ENCODE peak calls at places on chromosomes 4 and X, in eight cellular contexts. D, Y, E, V, S, G, R and H are unnamed samples.

GRCh38 chr4:148998719-148999118 is 556.5 kb upstream of the NR3C2 start:
- DNase-seq in E (no peak), Y (no peak), D (no peak), G (no peak), V (no peak), R (no peak), S (no peak), H (no peak)

GRCh38 chr4:56086561-56086960 is 137.8 kb downstream of the CEP135 start:
- DNase-seq in E (no peak), V (no peak), R (no peak), D (no peak), Y (no peak), S (no peak), G (no peak), H (no peak)

GRCh38 chr4:102869569-102870227 is 906 bp downstream of the CISD2 start:
- DNase-seq in E (no peak), Y (no peak), R (no peak), D (peak), S (no peak), V (no peak), G (no peak), H (no peak)

GRCh38 chrX:37686348-37686736 is 751 bp downstream of the XK start:
- DNase-seq in D (no peak), R (no peak), E (no peak), V (no peak), S (no peak), G (no peak), Y (no peak), H (no peak)

GRCh38 chr4:141540643-141541042 is 95.7 kb upstream of the IL15 start:
- DNase-seq in G (no peak), E (no peak), Y (peak), R (no peak), V (no peak), D (no peak), S (no peak), H (no peak)

GRCh38 chr4:122150896-122151295 is 1.2 kb upstream of the BLTP1 start:
- DNase-seq in V (no peak), Y (no peak), R (no peak), D (no peak), S (no peak), E (no peak), G (no peak), H (no peak)

GRCh38 chrX:82676386-82676785 is 831.7 kb upstream of the POU3F4 start:
- DNase-seq in G (no peak), V (no peak), R (no peak), D (no peak), E (no peak), S (no peak), Y (no peak), H (no peak)

GRCh38 chr4:61540944-61541343 is 340.8 kb downstream of the ADGRL3 start:
- DNase-seq in R (no peak), S (no peak), G (peak), V (no peak), Y (no peak), D (no peak), E (no peak), H (no peak)

GRCh38 chr4:149897784-149898183 is 82.1 kb upstream of the IQCM start:
- DNase-seq in G (no peak), V (no peak), D (no peak), Y (peak), S (no peak), E (no peak), R (no peak), H (no peak)

GRCh38 chr4:118736867-118737266 is 51.7 kb downstream of the METTL14 start:
- DNase-seq in D (no peak), Y (no peak), S (no peak), E (no peak), G (no peak), R (no peak), V (no peak), H (no peak)

GRCh38 chr4:29708473-29708872 is 1011.7 kb upstream of the PCDH7 start:
- DNase-seq in G (no peak), R (no peak), S (no peak), Y (no peak), E (no peak), D (no peak), V (no peak), H (no peak)

GRCh38 chr4:20254517-20255250 is 3.0 kb downstream of the SLIT2 start:
- DNase-seq in Y (peak), V (peak), G (no peak), R (no peak), E (no peak), S (peak), D (peak), H (peak)

GRCh38 chr4:87069037-87069742 is 134.4 kb downstream of the AFF1 start:
- DNase-seq in G (no peak), E (no peak), V (no peak), S (no peak), D (no peak), Y (no peak), R (no peak), H (no peak)

GRCh38 chr4:169252339-169253086 is 18.2 kb downstream of the SH3RF1 start:
- DNase-seq in V (no peak), D (no peak), G (no peak), E (no peak), R (no peak), S (no peak), Y (peak), H (no peak)

GRCh38 chrX:14963447-14964236 is 90.4 kb downstream of the MOSPD2 start:
- DNase-seq in S (no peak), V (no peak), E (no peak), Y (peak), G (no peak), D (no peak), R (no peak), H (no peak)

GRCh38 chr4:138390286-138390685 is 148.1 kb upstream of the SLC7A11 start:
- DNase-seq in Y (no peak), D (no peak), R (no peak), G (no peak), V (no peak), E (no peak), S (no peak), H (peak)

GRCh38 chrX:12974217-12974796 is 603 bp upstream of the TMSB4X start:
- DNase-seq in R (no peak), E (peak), D (no peak), S (no peak), G (peak), V (peak), Y (peak), H (peak)

GRCh38 chrX:10325606-10326005 is 168.8 kb downstream of the CLCN4 start:
- DNase-seq in R (no peak), S (no peak), Y (peak), D (no peak), G (no peak), V (no peak), E (no peak), H (no peak)

GRCh38 chr4:16384496-16384895 is 158.2 kb upstream of the TAPT1 start:
- DNase-seq in R (no peak), G (no peak), S (no peak), Y (no peak), V (no peak), D (no peak), E (no peak), H (no peak)

GRCh38 chr4:14667624-14668295 is 334.5 kb upstream of the CPEB2 start:
- DNase-seq in G (no peak), R (no peak), D (no peak), V (no peak), S (no peak), E (no peak), Y (no peak), H (peak)

GRCh38 chrX:15973941-15974340 is 119.3 kb upstream of the AP1S2 start:
- DNase-seq in S (no peak), R (peak), V (no peak), G (no peak), Y (no peak), E (no peak), D (peak), H (peak)

DNA sequence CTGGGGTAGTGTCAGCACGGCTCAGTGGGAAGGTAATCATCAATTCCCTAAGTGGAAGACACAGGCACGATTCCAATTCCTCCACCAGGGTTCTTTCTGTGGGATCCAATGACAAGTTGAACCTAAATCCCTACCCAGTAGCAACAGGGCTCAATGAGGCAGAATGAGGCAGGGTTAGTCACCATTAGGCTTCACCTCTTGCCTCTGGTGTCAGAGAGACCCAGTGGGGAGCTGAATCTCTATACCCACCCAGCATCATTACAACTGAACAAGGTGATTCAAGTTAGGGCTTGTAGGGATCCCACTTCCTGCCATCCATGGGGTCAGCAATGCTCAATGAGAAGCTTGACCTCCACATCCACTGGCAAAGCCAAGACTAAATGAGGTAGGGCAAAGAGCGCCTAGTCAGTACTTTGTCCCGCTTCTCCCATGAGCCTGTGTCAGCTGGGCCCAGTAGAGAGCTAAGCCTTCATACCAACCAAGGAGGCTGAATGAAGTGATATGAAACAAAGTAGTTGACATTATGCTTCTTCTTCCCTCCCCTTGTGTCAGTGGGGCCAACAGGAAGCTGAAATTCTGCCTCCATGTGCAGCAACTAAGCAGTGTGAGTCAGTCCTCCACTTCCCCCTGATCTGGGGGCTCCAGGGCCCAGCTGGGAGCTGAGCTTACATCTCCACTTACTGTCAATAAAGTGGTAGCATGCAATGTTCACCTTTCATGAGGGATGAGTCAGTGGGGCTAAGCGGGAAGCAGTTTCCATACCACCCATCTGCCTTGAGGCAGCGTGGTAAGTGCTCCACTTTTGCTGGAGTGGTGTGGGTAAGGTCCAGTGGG is 36.4 kb upstream of the RBM41 start:
- DNase-seq in V (no peak), E (no peak), R (no peak), Y (no peak), S (no peak), D (no peak), G (no peak), H (no peak)
- TF ChIP-seq POLR2A in V (no peak), E (no peak), R (no peak), Y (no peak), S (no peak), D (no peak), G (no peak), H (no peak)

GRCh38 chr4:2943364-2944090 is 19.7 kb downstream of the NOP14 start:
- DNase-seq in Y (no peak), S (no peak), G (no peak), D (no peak), V (no peak), R (no peak), E (no peak), H (no peak)
- TF ChIP-seq POLR2A in Y (no peak), S (no peak), G (no peak), D (no peak), V (no peak), R (no peak), E (no peak), H (no peak)

GRCh38 chr4:53906786-53907185 is 157.6 kb downstream of the CHIC2 start:
- DNase-seq in E (no peak), S (no peak), R (no peak), V (no peak), D (no peak), G (no peak), Y (no peak), H (no peak)

GRCh38 chr4:53905935-53906377 is 158.4 kb downstream of the CHIC2 start:
- DNase-seq in V (peak), R (peak), Y (no peak), D (peak), S (no peak), G (peak), E (peak), H (peak)

GRCh38 chr4:53905281-53905934 is 159.0 kb downstream of the CHIC2 start:
- DNase-seq in G (no peak), R (no peak), Y (no peak), S (no peak), V (no peak), E (no peak), D (no peak), H (no peak)

GRCh38 chr4:53907772-53908171 is 156.6 kb downstream of the CHIC2 start:
- DNase-seq in D (no peak), G (no peak), R (no peak), E (no peak), S (no peak), Y (no peak), V (no peak), H (no peak)

GRCh38 chr4:53908661-53909078 is 155.7 kb downstream of the CHIC2 start:
- DNase-seq in E (peak), R (peak), D (peak), Y (peak), S (peak), G (peak), V (no peak), H (peak)
- TF ChIP-seq POLR2A in E (no peak), R (no peak), D (no peak), Y (no peak), S (no peak), G (no peak), V (no peak), H (no peak)

GRCh38 chrX:153627675-153628111 is 19.3 kb upstream of the DUSP9 start:
- DNase-seq in Y (no peak), G (no peak), V (no peak), E (no peak), D (no peak), S (no peak), R (no peak), H (no peak)
- TF ChIP-seq POLR2A in Y (no peak), G (no peak), V (no peak), E (no peak), D (no peak), S (no peak), R (no peak), H (no peak)

GRCh38 chr4:112234952-112235609 is 3.5 kb downstream of the AP1AR start:
- DNase-seq in R (peak), E (peak), V (peak), G (peak), S (peak), Y (peak), D (peak), H (peak)
- TF ChIP-seq POLR2A in R (no peak), E (no peak), V (no peak), G (no peak), S (no peak), Y (no peak), D (no peak), H (no peak)

DNA sequence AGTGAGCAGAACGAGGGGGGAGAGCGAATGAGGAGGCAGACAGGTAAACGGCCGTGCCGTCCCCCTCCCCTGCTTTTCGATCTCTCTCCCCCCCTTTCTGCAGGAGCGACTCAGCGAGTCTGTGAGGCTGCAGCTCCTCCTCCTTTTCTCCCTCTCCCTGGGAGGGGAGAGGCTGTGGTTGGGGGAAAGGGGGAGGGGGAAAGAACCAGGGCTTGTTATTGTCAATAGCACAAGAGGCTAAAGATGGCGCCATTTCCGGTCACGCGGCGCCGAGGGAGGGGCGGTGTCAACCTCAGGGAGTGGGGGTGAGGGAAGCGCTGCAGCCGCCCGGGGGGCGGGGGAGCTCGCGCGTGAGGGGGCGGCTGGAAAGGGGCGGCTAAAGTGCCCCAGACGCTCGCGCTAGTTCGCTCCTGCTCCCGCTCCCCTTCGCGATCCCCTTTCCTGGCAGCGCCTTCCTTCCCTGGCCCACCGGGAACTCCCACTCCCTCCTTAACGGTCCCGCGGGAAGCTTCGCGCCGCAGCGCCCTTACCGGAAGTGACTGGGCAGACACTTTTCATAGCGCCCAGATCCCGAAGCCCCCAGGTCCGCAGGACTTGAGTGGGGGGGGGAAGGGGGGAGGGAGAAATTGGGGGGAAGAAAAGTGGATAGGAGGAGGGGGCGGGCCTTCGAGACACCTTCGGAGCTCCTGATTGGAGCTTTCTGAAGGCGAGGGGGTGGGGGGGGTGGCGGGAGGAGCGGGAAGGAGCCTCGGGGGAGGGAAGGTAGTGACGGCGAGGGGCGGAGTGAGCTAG is at the start of gene CUL4B:
- DNase-seq in D (peak), S (peak), R (peak), E (peak), V (peak), Y (peak), G (peak), H (peak)
- TF ChIP-seq POLR2A in D (peak), S (no peak), R (peak), E (peak), V (peak), Y (peak), G (no peak), H (no peak)